ENCODE peak calls at places on chromosomes 2 and 18, in seven cellular contexts. One of them, this sample, is unnamed.
A peak's percentile ranks its signal among the peaks of the same experiment; 100 is the strongest.

GRCh38 chr2:25103287-25103871 is 61.5 kb downstream of the EFR3B start:
- DNase-seq in stimulated activated CD4-positive, alpha-beta T cell treated with anti-CD3 and anti-CD28 coated beads, Interleukin-4, amount 100 ng/mL, for 48 hours: no peak
- DNase-seq in T-helper 2 cell: no peak
- DNase-seq in pons: peak; percentile 36
- DNase-seq in NCI-H1417: no peak
- DNase-seq in EH: peak; percentile 89
- DNase-seq in posterior vena cava: no peak
- DNase-seq in this sample: no peak

GRCh38 chr2:232973336-232973735 is 39.7 kb downstream of the NGEF start:
- DNase-seq in stimulated activated CD4-positive, alpha-beta T cell treated with anti-CD3 and anti-CD28 coated beads, Interleukin-4, amount 100 ng/mL, for 48 hours: no peak
- DNase-seq in T-helper 2 cell: no peak
- DNase-seq in pons: no peak
- DNase-seq in NCI-H1417: no peak
- DNase-seq in EH: no peak
- DNase-seq in posterior vena cava: peak; percentile 52
- DNase-seq in this sample: no peak

GRCh38 chr2:53422979-53423378 is 344.6 kb upstream of the CHAC2 start:
- DNase-seq in stimulated activated CD4-positive, alpha-beta T cell treated with anti-CD3 and anti-CD28 coated beads, Interleukin-4, amount 100 ng/mL, for 48 hours: no peak
- DNase-seq in T-helper 2 cell: no peak
- DNase-seq in pons: peak; percentile 69
- DNase-seq in NCI-H1417: peak; percentile 34
- DNase-seq in EH: peak; percentile 72
- DNase-seq in posterior vena cava: no peak
- DNase-seq in this sample: no peak

GRCh38 chr2:223549215-223549614 is 52.9 kb downstream of the SCG2 start:
- DNase-seq in stimulated activated CD4-positive, alpha-beta T cell treated with anti-CD3 and anti-CD28 coated beads, Interleukin-4, amount 100 ng/mL, for 48 hours: no peak
- DNase-seq in T-helper 2 cell: no peak
- DNase-seq in pons: no peak
- DNase-seq in NCI-H1417: no peak
- DNase-seq in EH: peak; percentile 98
- DNase-seq in posterior vena cava: no peak
- DNase-seq in this sample: no peak

GRCh38 chr2:241959751-241960269 is 90.3 kb downstream of the RTP5 start:
- DNase-seq in stimulated activated CD4-positive, alpha-beta T cell treated with anti-CD3 and anti-CD28 coated beads, Interleukin-4, amount 100 ng/mL, for 48 hours: no peak
- DNase-seq in T-helper 2 cell: no peak
- DNase-seq in pons: no peak
- DNase-seq in NCI-H1417: no peak
- DNase-seq in EH: no peak
- DNase-seq in posterior vena cava: no peak
- DNase-seq in this sample: no peak

GRCh38 chr2:174546519-174547506 is 50.8 kb downstream of the WIPF1 start:
- DNase-seq in stimulated activated CD4-positive, alpha-beta T cell treated with anti-CD3 and anti-CD28 coated beads, Interleukin-4, amount 100 ng/mL, for 48 hours: peak; percentile 19
- DNase-seq in T-helper 2 cell: peak; percentile 12
- DNase-seq in pons: peak; percentile 79
- DNase-seq in NCI-H1417: no peak
- DNase-seq in EH: peak; percentile 65
- DNase-seq in posterior vena cava: no peak
- DNase-seq in this sample: no peak

GRCh38 chr2:8061219-8061618 is 620.6 kb upstream of the ID2 start:
- DNase-seq in stimulated activated CD4-positive, alpha-beta T cell treated with anti-CD3 and anti-CD28 coated beads, Interleukin-4, amount 100 ng/mL, for 48 hours: no peak
- DNase-seq in T-helper 2 cell: no peak
- DNase-seq in pons: no peak
- DNase-seq in NCI-H1417: no peak
- DNase-seq in EH: no peak
- DNase-seq in posterior vena cava: no peak
- DNase-seq in this sample: no peak

GRCh38 chr18:12376034-12376717 is 851 bp downstream of the AFG3L2 start:
- DNase-seq in stimulated activated CD4-positive, alpha-beta T cell treated with anti-CD3 and anti-CD28 coated beads, Interleukin-4, amount 100 ng/mL, for 48 hours: peak; percentile 25
- DNase-seq in T-helper 2 cell: no peak
- DNase-seq in pons: peak; percentile 20
- DNase-seq in NCI-H1417: peak; percentile 45
- DNase-seq in EH: peak; percentile 31
- DNase-seq in posterior vena cava: no peak
- DNase-seq in this sample: no peak

GRCh38 chr18:79856119-79857080 is 58.7 kb downstream of the KCNG2 start:
- DNase-seq in stimulated activated CD4-positive, alpha-beta T cell treated with anti-CD3 and anti-CD28 coated beads, Interleukin-4, amount 100 ng/mL, for 48 hours: no peak
- DNase-seq in T-helper 2 cell: no peak
- DNase-seq in pons: no peak
- DNase-seq in NCI-H1417: peak; percentile 1
- DNase-seq in EH: peak; percentile 12
- DNase-seq in posterior vena cava: peak; percentile 61
- DNase-seq in this sample: no peak

GRCh38 chr2:196431076-196431475 is 208.4 kb upstream of the CCDC150 start:
- DNase-seq in stimulated activated CD4-positive, alpha-beta T cell treated with anti-CD3 and anti-CD28 coated beads, Interleukin-4, amount 100 ng/mL, for 48 hours: no peak
- DNase-seq in T-helper 2 cell: no peak
- DNase-seq in pons: no peak
- DNase-seq in NCI-H1417: no peak
- DNase-seq in EH: peak; percentile 22
- DNase-seq in posterior vena cava: no peak
- DNase-seq in this sample: no peak

GRCh38 chr2:169072163-169072925 is 3.0 kb downstream of the DHRS9 start:
- DNase-seq in stimulated activated CD4-positive, alpha-beta T cell treated with anti-CD3 and anti-CD28 coated beads, Interleukin-4, amount 100 ng/mL, for 48 hours: no peak
- DNase-seq in T-helper 2 cell: no peak
- DNase-seq in pons: peak; percentile 74
- DNase-seq in NCI-H1417: no peak
- DNase-seq in EH: no peak
- DNase-seq in posterior vena cava: no peak
- DNase-seq in this sample: no peak

GRCh38 chr18:33781429-33781828 is 203.4 kb downstream of the ASXL3 start:
- DNase-seq in stimulated activated CD4-positive, alpha-beta T cell treated with anti-CD3 and anti-CD28 coated beads, Interleukin-4, amount 100 ng/mL, for 48 hours: no peak
- DNase-seq in T-helper 2 cell: no peak
- DNase-seq in pons: no peak
- DNase-seq in NCI-H1417: peak; percentile 38
- DNase-seq in EH: no peak
- DNase-seq in posterior vena cava: no peak
- DNase-seq in this sample: no peak

GRCh38 chr2:46954951-46955571 is 39.5 kb upstream of the MCFD2 start:
- DNase-seq in stimulated activated CD4-positive, alpha-beta T cell treated with anti-CD3 and anti-CD28 coated beads, Interleukin-4, amount 100 ng/mL, for 48 hours: no peak
- DNase-seq in T-helper 2 cell: no peak
- DNase-seq in pons: no peak
- DNase-seq in NCI-H1417: no peak
- DNase-seq in EH: peak; percentile 98
- DNase-seq in posterior vena cava: peak; percentile 93
- DNase-seq in this sample: no peak

This sample was measured in CD8-positive, alpha-beta T cell.